ENCODE peak calls at places on chromosome 1, in four cellular contexts. K, U, H and J are unnamed samples.

GRCh38 chr1:209585672-209586071 is 2.2 kb downstream of the CAMK1G start:
- DNase-seq in H (no peak), K (peak), U (peak), J (no peak)

GRCh38 chr1:169288011-169288414 is 79.6 kb downstream of the NME7 start:
- DNase-seq in U (no peak), H (no peak), K (no peak), J (no peak)

GRCh38 chr1:231161711-231162299 is at the start of gene TRIM67:
- DNase-seq in H (no peak), K (no peak), U (no peak), J (no peak)

GRCh38 chr1:229991104-229991513 is 75.9 kb upstream of the GALNT2 start:
- DNase-seq in H (no peak), K (no peak), U (no peak), J (no peak)

GRCh38 chr1:236524892-236525179 is 1.1 kb downstream of the LGALS8 start:
- DNase-seq in U (no peak), K (no peak), H (no peak), J (no peak)

GRCh38 chr1:206899717-206900116 is 2.5 kb downstream of the IL24 start:
- DNase-seq in H (no peak), U (no peak), K (no peak), J (no peak)

GRCh38 chr1:159826436-159827101 is at the start of gene SLAMF8:
- DNase-seq in H (peak), K (no peak), U (no peak), J (peak)

GRCh38 chr1:234968470-234968869 is 160.2 kb downstream of the TOMM20 start:
- DNase-seq in K (no peak), H (no peak), U (no peak), J (no peak)

GRCh38 chr1:160161965-160162705 is 10.7 kb downstream of the ATP1A4 start:
- DNase-seq in H (no peak), K (no peak), U (no peak), J (no peak)

GRCh38 chr1:224894915-224895314 is 34.6 kb upstream of the DNAH14 start:
- DNase-seq in K (no peak), H (no peak), U (no peak), J (no peak)